ENCODE peak calls at places on chromosome 2, in eight cellular contexts. D is AG04449, A is suprapubic skin, O is ascending aorta, P is heart right ventricle, F is astrocyte, W is progenitor cell of endocrine pancreas, C is mesothelial cell of epicardium. B is an unnamed sample.
A peak's percentile ranks its signal among the peaks of the same experiment; 100 is the strongest.

GRCh38 chr2:37614061-37614802 is 57.2 kb downstream of the CDC42EP3 start:
- DNase-seq in A (no peak), W (no peak), P (no peak), D (no peak), C (no peak), O (no peak), F (peak; percentile 92), B (no peak)

GRCh38 chr2:130726614-130727180 is 2.2 kb upstream of the GPR148 start:
- DNase-seq in C (no peak), O (no peak), P (no peak), D (no peak), F (no peak), A (no peak), W (no peak), B (no peak)

GRCh38 chr2:223580951-223581350 is 21.2 kb downstream of the SCG2 start:
- DNase-seq in C (no peak), W (no peak), F (peak; percentile 77), D (no peak), O (no peak), P (no peak), A (no peak), B (no peak)

GRCh38 chr2:168521342-168521741 is 65.3 kb downstream of the CERS6 start:
- DNase-seq in C (no peak), F (no peak), A (no peak), D (no peak), P (no peak), O (no peak), W (no peak), B (no peak)

GRCh38 chr2:48178611-48179010 is 272.3 kb upstream of the FBXO11 start:
- DNase-seq in W (no peak), A (no peak), P (no peak), O (no peak), F (no peak), D (no peak), C (no peak), B (no peak)

GRCh38 chr2:233271693-233272092 is 20.2 kb downstream of the ATG16L1 start:
- DNase-seq in A (no peak), P (no peak), O (no peak), W (no peak), F (no peak), C (no peak), D (no peak), B (no peak)

GRCh38 chr2:30374380-30374779 is 72.7 kb upstream of the LCLAT1 start:
- DNase-seq in W (no peak), P (no peak), D (no peak), O (no peak), C (no peak), F (no peak), A (no peak), B (no peak)

GRCh38 chr2:16665746-16666452 is at the start of gene CYRIA:
- DNase-seq in O (no peak), A (peak; percentile 71), D (no peak), W (peak; percentile 42), F (no peak), C (peak; percentile 58), P (peak; percentile 77), B (peak; percentile 83)

GRCh38 chr2:179275280-179276013 is 10.8 kb upstream of the SESTD1 start:
- DNase-seq in C (no peak), W (no peak), O (no peak), D (no peak), F (no peak), P (no peak), A (no peak), B (no peak)

GRCh38 chr2:102117488-102117887 is 25.1 kb upstream of the IL1R1 start:
- DNase-seq in W (no peak), F (no peak), A (no peak), C (no peak), O (no peak), D (no peak), P (no peak), B (no peak)

GRCh38 chr2:96907405-96908041 is 37.6 kb upstream of the SEMA4C start:
- DNase-seq in D (no peak), P (peak; percentile 85), C (peak; percentile 56), A (peak; percentile 83), W (no peak), F (peak; percentile 57), O (peak; percentile 77), B (no peak)

GRCh38 chr2:66432801-66433694 is 1.9 kb upstream of the MEIS1 start:
- DNase-seq in F (peak; percentile 97), O (peak; percentile 58), C (peak; percentile 87), W (peak; percentile 88), D (peak; percentile 90), P (peak; percentile 85), A (peak; percentile 93), B (no peak)

GRCh38 chr2:49619804-49620203 is 465.5 kb upstream of the FSHR start:
- DNase-seq in W (no peak), F (no peak), C (no peak), O (no peak), D (no peak), P (no peak), A (no peak), B (no peak)
- TF ChIP-seq CTCF in W (peak; percentile 38), F (no peak), C (peak; percentile 40), O (no peak), D (no peak), P (no peak), A (no peak), B (no peak)

GRCh38 chr2:161918692-161919091 is 155.3 kb downstream of the DPP4 start:
- DNase-seq in D (no peak), F (no peak), W (no peak), A (no peak), P (no peak), O (no peak), C (no peak), B (no peak)
- TF ChIP-seq CTCF in D (no peak), F (no peak), W (no peak), A (no peak), P (no peak), O (no peak), C (no peak), B (no peak)

GRCh38 chr2:170292415-170292814 is 114.5 kb downstream of the MYO3B start:
- DNase-seq in D (no peak), W (no peak), C (no peak), P (no peak), A (no peak), O (no peak), F (no peak), B (no peak)
- TF ChIP-seq CTCF in D (no peak), W (no peak), C (no peak), P (no peak), A (no peak), O (no peak), F (no peak), B (no peak)

DNA sequence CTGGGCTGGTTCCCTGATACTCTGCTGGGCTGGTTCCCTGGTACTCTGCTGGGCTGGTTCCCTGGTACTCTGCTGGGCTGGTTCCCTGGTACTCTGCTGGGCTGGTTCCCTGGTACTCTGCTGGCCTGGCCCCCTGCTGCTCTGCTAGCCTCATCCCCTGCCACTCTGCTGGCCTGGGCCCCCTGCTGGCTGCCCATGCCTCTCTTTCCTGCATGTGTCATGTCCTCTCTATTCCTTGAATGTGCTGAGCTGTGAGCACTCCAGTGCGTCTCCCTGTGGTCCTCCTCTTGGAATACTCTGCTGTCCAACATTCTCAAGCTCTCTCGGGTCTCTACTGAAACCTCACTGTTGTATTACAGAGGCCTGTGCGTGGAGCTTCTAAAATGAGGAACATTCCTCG is 216.3 kb downstream of the RNF144A start:
- DNase-seq in P (no peak), F (no peak), O (no peak), A (no peak), C (no peak), D (no peak), W (no peak), B (no peak)
- TF ChIP-seq CTCF in P (no peak), F (no peak), O (no peak), A (no peak), C (no peak), D (peak; percentile 45), W (peak; percentile 46), B (peak; percentile 18)

GRCh38 chr2:60839126-60839813 is 42.1 kb upstream of the REL start:
- DNase-seq in A (no peak), O (no peak), W (no peak), C (no peak), P (no peak), D (no peak), F (no peak), B (peak; percentile 42)
- TF ChIP-seq CTCF in A (no peak), O (no peak), W (no peak), C (no peak), P (no peak), D (no peak), F (no peak), B (peak; percentile 39)

GRCh38 chr2:189633392-189633811 is 27.9 kb upstream of the ASNSD1 start:
- DNase-seq in D (no peak), P (no peak), W (no peak), O (no peak), A (no peak), F (no peak), C (no peak), B (no peak)
- TF ChIP-seq CTCF in D (no peak), P (peak; percentile 30), W (peak; percentile 39), O (no peak), A (no peak), F (no peak), C (peak; percentile 33), B (peak; percentile 24)

GRCh38 chr2:218123986-218124385 is 1.8 kb upstream of the CXCR2 start:
- DNase-seq in D (no peak), P (no peak), F (peak; percentile 21), C (no peak), W (no peak), O (no peak), A (no peak), B (no peak)

GRCh38 chr2:218125095-218125494 is 733 bp upstream of the CXCR2 start:
- DNase-seq in O (no peak), D (no peak), F (no peak), P (no peak), C (no peak), W (no peak), A (no peak), B (no peak)

GRCh38 chr2:218127929-218128455 is 2.2 kb downstream of the CXCR2 start:
- DNase-seq in C (no peak), W (no peak), D (no peak), A (no peak), F (no peak), O (no peak), P (no peak), B (no peak)

GRCh38 chr2:218128781-218129478 is 3.1 kb downstream of the CXCR2 start:
- DNase-seq in A (no peak), P (no peak), D (no peak), W (no peak), C (no peak), O (no peak), F (no peak), B (no peak)

GRCh38 chr2:218125626-218126080 is at the start of gene CXCR2:
- DNase-seq in W (no peak), C (no peak), F (no peak), O (no peak), A (no peak), D (no peak), P (peak; percentile 13), B (no peak)
- TF ChIP-seq CTCF in W (no peak), C (no peak), F (no peak), O (no peak), A (no peak), D (no peak), P (no peak), B (no peak)

DNA sequence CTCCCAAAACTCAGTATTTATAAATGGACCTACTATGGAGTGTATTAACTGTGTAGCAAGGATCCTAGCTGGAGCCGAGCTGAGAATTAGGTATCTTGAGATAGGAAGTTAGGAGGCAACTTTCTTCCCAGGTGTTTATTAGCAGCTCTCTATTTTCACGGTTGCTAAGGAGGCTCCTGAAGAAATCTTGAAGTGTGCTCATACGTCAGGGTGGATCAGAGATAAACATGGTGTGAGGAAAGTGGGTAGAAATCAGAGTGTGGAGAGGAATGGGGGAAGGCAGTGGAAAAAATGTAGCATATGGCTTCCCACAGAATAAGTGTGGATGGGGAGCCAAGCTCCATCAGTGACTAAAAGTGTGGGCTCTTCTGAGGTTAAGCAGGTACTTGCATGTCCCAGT is 104.3 kb downstream of the ABCA12 start:
- DNase-seq in C (no peak), A (no peak), D (no peak), F (no peak), O (no peak), W (no peak), P (no peak), B (no peak)
- TF ChIP-seq CTCF in C (no peak), A (no peak), D (no peak), F (no peak), O (no peak), W (no peak), P (no peak), B (no peak)